ENCODE peak calls at places on chromosomes 2 and 18, in seven cellular contexts. W is esophagus squamous epithelium, U is astrocyte of the cerebellum, D is dermis microvascular lymphatic vessel endothelial cell, Z is skeletal muscle cell, F is esophagus muscularis mucosa, E is AG04450. J is an unnamed sample.

GRCh38 chr2:173048901-173049661 is 26.6 kb upstream of the MAP3K20 start:
- DNase-seq in Z (peak; percentile 98), W (no peak), D (peak; percentile 86), U (peak; percentile 95), F (no peak), E (peak; percentile 90), J (peak; percentile 85)

GRCh38 chr2:13005761-13006336 is 289.1 kb downstream of the TRIB2 start:
- DNase-seq in D (no peak), W (no peak), F (no peak), Z (peak; percentile 52), E (no peak), U (no peak), J (no peak)

GRCh38 chr2:175461839-175462238 is 280.3 kb upstream of the ATP5MC3 start:
- DNase-seq in F (peak; percentile 62), U (no peak), E (no peak), D (no peak), Z (no peak), W (no peak), J (no peak)

GRCh38 chr2:85873679-85874078 is 15.1 kb downstream of the ST3GAL5 start:
- DNase-seq in W (no peak), F (no peak), E (no peak), D (no peak), Z (no peak), U (no peak), J (no peak)

GRCh38 chr18:75854174-75854573 is 426.7 kb upstream of the SMIM21 start:
- DNase-seq in D (no peak), F (no peak), W (no peak), U (no peak), E (no peak), Z (no peak), J (no peak)

GRCh38 chr2:45690223-45690622 is 38.7 kb downstream of the PRKCE start:
- DNase-seq in D (no peak), Z (no peak), F (no peak), W (no peak), U (no peak), E (no peak), J (no peak)

GRCh38 chr2:215269397-215270117 is 42.3 kb upstream of the ATIC start:
- DNase-seq in U (peak; percentile 80), W (no peak), Z (peak; percentile 31), D (peak; percentile 69), F (no peak), E (peak; percentile 64), J (peak; percentile 79)

GRCh38 chr2:55120634-55121359 is 70.5 kb upstream of the RTN4 start:
- DNase-seq in D (no peak), Z (peak; percentile 94), E (no peak), U (no peak), W (no peak), F (no peak), J (no peak)

GRCh38 chr2:113829270-113829669 is 60.6 kb upstream of the ACTR3 start:
- DNase-seq in D (no peak), W (no peak), F (no peak), E (no peak), Z (no peak), U (no peak), J (no peak)

GRCh38 chr18:27315001-27315400 is 129.9 kb upstream of the CHST9 start:
- DNase-seq in W (no peak), Z (no peak), F (no peak), E (no peak), U (no peak), D (no peak), J (no peak)

GRCh38 chr2:59920961-59921360 is 632.5 kb downstream of the BCL11A start:
- DNase-seq in U (no peak), Z (no peak), E (no peak), F (no peak), W (no peak), D (no peak), J (no peak)

GRCh38 chr2:159362816-159363251 is 76.3 kb upstream of the WDSUB1 start:
- DNase-seq in Z (no peak), D (peak; percentile 83), E (peak; percentile 7), U (peak; percentile 2), F (no peak), W (no peak), J (no peak)

GRCh38 chr2:26008851-26009566 is 24.9 kb upstream of the RAB10 start:
- DNase-seq in W (no peak), E (peak; percentile 30), U (no peak), D (no peak), Z (peak; percentile 88), F (no peak), J (no peak)

GRCh38 chr18:49728542-49728941 is 84.8 kb downstream of the ACAA2 start:
- DNase-seq in D (peak; percentile 10), Z (no peak), E (no peak), W (no peak), F (no peak), U (no peak), J (no peak)

GRCh38 chr2:55139305-55139704 is 89.1 kb upstream of the RTN4 start:
- DNase-seq in D (no peak), F (no peak), W (no peak), E (no peak), U (no peak), Z (no peak), J (no peak)

GRCh38 chr2:30269771-30270145 is 38.4 kb downstream of the LBH start:
- DNase-seq in D (no peak), W (no peak), U (no peak), Z (no peak), E (no peak), F (no peak), J (no peak)

GRCh38 chr18:38427234-38427633 is 861.6 kb upstream of the CELF4 start:
- DNase-seq in D (no peak), E (no peak), U (no peak), W (no peak), Z (no peak), F (no peak), J (no peak)

GRCh38 chr18:2657788-2658458 is 2.4 kb downstream of the SMCHD1 start:
- DNase-seq in Z (peak; percentile 30), E (peak; percentile 63), D (peak; percentile 64), U (peak; percentile 46), W (no peak), F (no peak), J (no peak)

GRCh38 chr2:18046558-18046957 is 168.1 kb downstream of the KCNS3 start:
- DNase-seq in U (peak; percentile 40), Z (peak; percentile 21), E (no peak), W (no peak), D (no peak), F (no peak), J (no peak)

GRCh38 chr2:20452551-20452950 is 5.7 kb downstream of the RHOB start:
- DNase-seq in D (no peak), F (no peak), U (no peak), Z (no peak), W (no peak), E (no peak), J (no peak)

GRCh38 chr2:143261986-143262784 is 133.0 kb downstream of the ARHGAP15 start:
- DNase-seq in D (no peak), W (no peak), F (no peak), Z (peak; percentile 38), U (no peak), E (no peak), J (no peak)

GRCh38 chr2:55712477-55713060 is 18.9 kb upstream of the PNPT1 start:
- DNase-seq in Z (no peak), D (no peak), E (no peak), W (no peak), F (no peak), U (no peak), J (no peak)